ENCODE peak calls at places on chromosomes 13 and 19, in five cellular contexts. N, B, G, Q and S are unnamed samples.

GRCh38 chr19:9353011-9353410 is 9.8 kb upstream of the ZNF177 start:
- DNase-seq in N (no peak), B (no peak), G (no peak), Q (peak), S (no peak)

GRCh38 chr19:13804830-13805683 is 9.8 kb downstream of the ZSWIM4 start:
- DNase-seq in N (no peak), B (no peak), G (no peak), Q (peak), S (no peak)

GRCh38 chr13:83621765-83622421 is 260.4 kb downstream of the SLITRK1 start:
- DNase-seq in N (no peak), B (no peak), G (no peak), Q (no peak), S (no peak)

GRCh38 chr13:30895773-30896172 is 10.3 kb upstream of the MEDAG start:
- DNase-seq in N (no peak), B (no peak), G (no peak), Q (no peak), S (no peak)

GRCh38 chr13:104414771-104415170 is 1348.6 kb upstream of the SLC10A2 start:
- DNase-seq in N (no peak), B (no peak), G (no peak), Q (no peak), S (no peak)

GRCh38 chr13:85241045-85241444 is 558.2 kb downstream of the SLITRK6 start:
- DNase-seq in N (no peak), B (no peak), G (no peak), Q (no peak), S (no peak)

GRCh38 chr19:15264061-15264932 is 32.0 kb upstream of the EPHX3 start:
- DNase-seq in N (peak), B (peak), G (no peak), Q (peak), S (peak)

GRCh38 chr13:94784066-94784465 is 71.7 kb upstream of the SOX21 start:
- DNase-seq in N (no peak), B (no peak), G (no peak), Q (no peak), S (no peak)

GRCh38 chr13:21297452-21297851 is 121.0 kb downstream of the MRPL57 start:
- DNase-seq in N (no peak), B (no peak), G (no peak), Q (no peak), S (no peak)

GRCh38 chr19:38267780-38268430 is 3.5 kb downstream of the SPINT2 start:
- DNase-seq in N (no peak), B (no peak), G (no peak), Q (no peak), S (no peak)

GRCh38 chr19:45767881-45768643 is 990 bp downstream of the SIX5 start:
- DNase-seq in N (no peak), B (no peak), G (no peak), Q (peak), S (no peak)
- TF ChIP-seq SUZ12 in N (no peak), B (no peak), G (no peak), Q (no peak), S (no peak)

GRCh38 chr19:51729781-51730180 is 6.0 kb upstream of the HAS1 start:
- DNase-seq in N (no peak), B (no peak), G (no peak), Q (no peak), S (no peak)
- TF ChIP-seq SUZ12 in N (no peak), B (no peak), G (no peak), Q (no peak), S (no peak)

GRCh38 chr19:2330632-2331284 is 2.3 kb downstream of the SPPL2B start:
- DNase-seq in N (no peak), B (no peak), G (no peak), Q (peak), S (no peak)
- TF ChIP-seq SUZ12 in N (no peak), B (no peak), G (no peak), Q (no peak), S (no peak)

GRCh38 chr13:41720839-41721561 is 239.9 kb downstream of the VWA8 start:
- DNase-seq in N (no peak), B (no peak), G (no peak), Q (no peak), S (no peak)
- TF ChIP-seq SUZ12 in N (no peak), B (no peak), G (no peak), Q (no peak), S (no peak)

GRCh38 chr19:5291588-5292193 is 48.9 kb downstream of the PTPRS start:
- DNase-seq in N (no peak), B (no peak), G (no peak), Q (no peak), S (no peak)

GRCh38 chr19:5294403-5295160 is 46.0 kb downstream of the PTPRS start:
- DNase-seq in N (no peak), B (no peak), G (no peak), Q (no peak), S (no peak)

GRCh38 chr19:5292843-5293606 is 47.6 kb downstream of the PTPRS start:
- DNase-seq in N (peak), B (peak), G (no peak), Q (no peak), S (peak)

GRCh38 chr19:5292453-5292842 is 48.2 kb downstream of the PTPRS start:
- DNase-seq in N (peak), B (no peak), G (no peak), Q (no peak), S (no peak)

GRCh38 chr19:5293607-5294089 is 47.0 kb downstream of the PTPRS start:
- DNase-seq in N (peak), B (no peak), G (no peak), Q (no peak), S (peak)
- TF ChIP-seq SUZ12 in N (no peak), B (no peak), G (no peak), Q (no peak), S (no peak)